ENCODE peak calls at places on chromosomes 1 and 21, in four cellular contexts. P is transverse colon, Y is spleen, F is Panc1. I is an unnamed sample.

GRCh38 chr1:188669715-188670114 is 1807.9 kb downstream of the BRINP3 start:
- DNase-seq in P (no peak), Y (no peak), F (no peak), I (no peak)

GRCh38 chr1:21568006-21568746 is 59.0 kb downstream of the ALPL start:
- DNase-seq in P (no peak), Y (no peak), F (no peak), I (no peak)

GRCh38 chr1:33347650-33347992 is 26.7 kb upstream of the A3GALT2 start:
- DNase-seq in P (peak), Y (no peak), F (no peak), I (no peak)

GRCh38 chr1:186234976-186235686 is 139.9 kb downstream of the TPR start:
- DNase-seq in P (no peak), Y (no peak), F (no peak), I (no peak)

GRCh38 chr1:167516404-167517388 is 1.6 kb downstream of the CD247 start:
- DNase-seq in P (no peak), Y (no peak), F (no peak), I (no peak)

GRCh38 chr21:33244082-33244780 is 14.5 kb downstream of the IFNAR2 start:
- DNase-seq in P (no peak), Y (no peak), F (no peak), I (no peak)

GRCh38 chr1:223052931-223053330 is 90.1 kb downstream of the TLR5 start:
- DNase-seq in P (no peak), Y (no peak), F (no peak), I (no peak)

GRCh38 chr1:11885922-11886321 is 27.2 kb upstream of the NPPB start:
- DNase-seq in P (no peak), Y (no peak), F (no peak), I (no peak)

GRCh38 chr1:90175490-90176157 is 180.7 kb downstream of the ZNF326 start:
- DNase-seq in P (no peak), Y (no peak), F (no peak), I (no peak)

GRCh38 chr21:45076245-45076661 is 1.9 kb downstream of the ADARB1 start:
- DNase-seq in P (no peak), Y (no peak), F (no peak), I (no peak)

GRCh38 chr1:226417830-226418546 is 10.1 kb upstream of the PARP1 start:
- DNase-seq in P (no peak), Y (no peak), F (no peak), I (no peak)

GRCh38 chr1:181685216-181685615 is 201.9 kb downstream of the CACNA1E start:
- DNase-seq in P (no peak), Y (no peak), F (no peak), I (no peak)

GRCh38 chr1:67441183-67441582 is 11.0 kb upstream of the SERBP1 start:
- DNase-seq in P (peak), Y (no peak), F (no peak), I (no peak)

GRCh38 chr21:27505516-27505915 is 538.6 kb upstream of the ADAMTS5 start:
- DNase-seq in P (no peak), Y (no peak), F (no peak), I (no peak)

GRCh38 chr1:1198423-1199140 is 7.8 kb downstream of the TNFRSF18 start:
- DNase-seq in P (no peak), Y (peak), F (no peak), I (no peak)

GRCh38 chr1:205013683-205014367 is 29.2 kb upstream of the CNTN2 start:
- DNase-seq in P (no peak), Y (no peak), F (no peak), I (peak)

GRCh38 chr1:204084247-204084772 is 11.4 kb downstream of the SOX13 start:
- DNase-seq in P (peak), Y (peak), F (no peak), I (peak)

GRCh38 chr1:216055004-216055403 is 368.2 kb downstream of the USH2A start:
- DNase-seq in P (no peak), Y (no peak), F (no peak), I (no peak)

GRCh38 chr1:46053734-46054133 is 78.7 kb downstream of the PIK3R3 start:
- DNase-seq in P (no peak), Y (no peak), F (no peak), I (no peak)

GRCh38 chr1:4395158-4395557 is 259.3 kb upstream of the AJAP1 start:
- DNase-seq in P (no peak), Y (no peak), F (no peak), I (no peak)

GRCh38 chr1:184621262-184621661 is 133.4 kb downstream of the EDEM3 start:
- DNase-seq in P (no peak), Y (no peak), F (no peak), I (no peak)

GRCh38 chr1:23694371-23694770 is 2.8 kb downstream of the RPL11 start:
- DNase-seq in P (no peak), Y (no peak), F (no peak), I (no peak)
- TF ChIP-seq POLR2AphosphoS5 in P (no peak), Y (no peak), F (no peak), I (no peak)

DNA sequence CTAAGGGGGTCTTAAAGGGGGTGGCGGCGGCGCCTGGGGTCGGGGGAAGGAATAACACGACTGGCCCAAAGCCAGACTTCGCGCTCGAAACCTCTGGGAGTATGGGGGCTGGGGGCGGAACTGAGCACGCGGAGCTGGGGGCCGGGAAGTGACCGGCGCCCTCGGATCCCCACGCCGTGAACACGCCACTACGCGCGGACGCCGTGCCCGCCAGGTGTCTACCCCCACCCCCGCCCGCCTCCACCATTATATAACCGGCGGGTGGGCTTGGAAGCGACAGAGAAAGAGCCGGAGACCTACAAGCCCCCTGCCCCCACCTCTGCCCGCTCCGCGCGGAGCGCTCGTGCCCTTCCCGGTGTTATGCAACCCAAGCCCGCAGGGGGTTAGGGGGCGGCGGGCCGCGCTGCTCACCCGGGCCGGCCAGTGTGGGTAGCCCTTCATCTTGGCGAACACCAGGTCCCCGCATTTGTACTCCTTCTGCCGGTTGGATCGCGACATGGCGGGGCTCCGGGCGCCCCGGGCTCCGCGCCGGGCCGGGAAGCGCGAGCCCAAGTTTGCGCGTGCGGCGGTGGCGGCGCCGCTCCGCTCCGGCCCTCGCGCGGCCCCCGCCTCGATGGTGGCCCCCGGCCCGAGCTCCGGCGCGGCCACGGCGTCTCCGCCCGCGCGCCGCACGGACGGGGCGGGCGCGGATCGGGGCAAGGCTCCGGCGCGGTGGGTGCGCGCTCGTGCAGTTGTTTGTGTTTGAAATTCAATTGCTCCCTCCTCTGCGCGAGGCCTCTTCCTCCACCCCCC is at the start of gene HDGF:
- DNase-seq in P (peak), Y (peak), F (no peak), I (no peak)
- TF ChIP-seq POLR2AphosphoS5 in P (no peak), Y (peak), F (peak), I (no peak)

GRCh38 chr1:156813750-156814570 is 2.7 kb downstream of the SH2D2A start:
- DNase-seq in P (peak), Y (peak), F (no peak), I (peak)

GRCh38 chr1:156814571-156815260 is 1.9 kb downstream of the SH2D2A start:
- DNase-seq in P (no peak), Y (no peak), F (no peak), I (no peak)

GRCh38 chr1:156815851-156816536 is 654 bp downstream of the SH2D2A start:
- DNase-seq in P (no peak), Y (no peak), F (no peak), I (no peak)

GRCh38 chr1:156816561-156817328 is at the start of gene SH2D2A:
- DNase-seq in P (peak), Y (peak), F (no peak), I (no peak)

DNA sequence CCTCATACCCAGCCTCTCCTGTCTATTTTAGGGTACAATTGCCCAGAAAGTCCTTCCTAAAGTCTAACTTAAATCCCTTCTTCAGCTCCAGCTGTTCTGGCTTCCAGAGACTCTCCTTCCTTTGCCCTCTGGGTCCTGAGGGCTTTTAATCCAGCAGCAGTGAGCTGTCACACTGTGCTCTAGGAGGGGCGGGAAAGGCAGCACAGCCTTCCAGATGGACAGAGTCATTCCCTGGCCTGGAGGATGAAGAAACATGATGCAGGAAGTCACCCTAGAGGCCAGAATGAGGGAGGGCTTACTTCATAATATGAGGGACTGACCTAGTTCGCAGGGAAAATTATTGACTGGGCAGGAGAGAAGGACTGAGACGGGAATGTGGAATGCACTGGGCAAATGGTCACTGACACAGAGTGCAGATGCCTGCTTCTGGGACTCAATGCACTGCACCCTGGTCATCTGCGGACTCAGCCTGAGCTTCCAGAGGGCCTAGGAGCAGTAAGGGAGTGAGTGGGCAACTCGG is 1.3 kb downstream of the SH2D2A start:
- DNase-seq in P (peak), Y (no peak), F (no peak), I (no peak)
- TF ChIP-seq POLR2AphosphoS5 in P (peak), Y (no peak), F (no peak), I (peak)

GRCh38 chr1:52420713-52421112 is 16.3 kb downstream of the PRPF38A start:
- DNase-seq in P (no peak), Y (no peak), F (no peak), I (no peak)
- TF ChIP-seq POLR2AphosphoS5 in P (no peak), Y (no peak), F (no peak), I (no peak)